ENCODE peak calls at places on chromosomes 12 and 14, in four cellular contexts. O is lower leg skin, K is left ventricle myocardium inferior, G is AG10803. M is an unnamed sample.

GRCh38 chr14:104802913-104803184 is 1.9 kb downstream of the ZBTB42 start:
- DNase-seq in K (no peak), G (no peak), O (no peak), M (no peak)

GRCh38 chr14:64340560-64341196 is 46.5 kb upstream of the ESR2 start:
- DNase-seq in O (no peak), G (no peak), K (no peak), M (no peak)

GRCh38 chr14:23481362-23481970 is 12.0 kb downstream of the NGDN start:
- DNase-seq in K (no peak), G (no peak), O (no peak), M (peak)

GRCh38 chr14:26963696-26964095 is 365.9 kb upstream of the NOVA1 start:
- DNase-seq in G (no peak), K (no peak), O (peak), M (peak)

GRCh38 chr12:6056406-6057211 is 67.9 kb downstream of the VWF start:
- DNase-seq in O (no peak), G (no peak), K (no peak), M (no peak)

GRCh38 chr12:98909749-98910148 is 264.7 kb downstream of the APAF1 start:
- DNase-seq in G (no peak), K (no peak), O (no peak), M (no peak)

GRCh38 chr12:68865399-68866154 is 57.6 kb downstream of the MDM2 start:
- DNase-seq in O (no peak), G (no peak), K (no peak), M (peak)

GRCh38 chr12:112839386-112839972 is 47.9 kb downstream of the RPH3A start:
- DNase-seq in K (no peak), G (peak), O (no peak), M (peak)

GRCh38 chr14:54653764-54654469 is 87.0 kb downstream of the SAMD4A start:
- DNase-seq in O (peak), K (peak), G (peak), M (peak)

GRCh38 chr14:104687601-104688504 is 1.6 kb upstream of the INF2 start:
- DNase-seq in K (peak), G (peak), O (no peak), M (peak)

GRCh38 chr14:87869619-87870583 is 123.1 kb downstream of the GALC start:
- DNase-seq in O (no peak), G (peak), K (no peak), M (peak)

GRCh38 chr12:64609543-64610091 is 678 bp upstream of the RASSF3 start:
- DNase-seq in G (no peak), O (no peak), K (no peak), M (peak)

GRCh38 chr12:105352940-105353635 is 22.6 kb downstream of the C12orf75 start:
- DNase-seq in G (peak), O (no peak), K (no peak), M (no peak)

GRCh38 chr14:36099619-36100018 is 76.9 kb downstream of the PTCSC3 start:
- DNase-seq in K (no peak), O (no peak), G (no peak), M (no peak)

GRCh38 chr12:14892726-14893442 is 7.2 kb upstream of the MGP start:
- DNase-seq in O (peak), K (no peak), G (no peak), M (peak)
- TF ChIP-seq CTCF in O (no peak), K (peak), G (no peak), M (peak)

GRCh38 chr12:30203981-30204380 is 420.2 kb upstream of the TMTC1 start:
- DNase-seq in K (no peak), O (no peak), G (no peak), M (no peak)

GRCh38 chr12:30202521-30203259 is 418.9 kb upstream of the TMTC1 start:
- DNase-seq in K (no peak), O (no peak), G (no peak), M (no peak)

GRCh38 chr12:30201301-30202160 is 417.8 kb upstream of the TMTC1 start:
- DNase-seq in O (no peak), K (peak), G (no peak), M (peak)

GRCh38 chr12:30197392-30198047 is 413.8 kb upstream of the TMTC1 start:
- DNase-seq in G (no peak), K (no peak), O (no peak), M (peak)

GRCh38 chr12:30200864-30201263 is 417.1 kb upstream of the TMTC1 start:
- DNase-seq in G (no peak), O (no peak), K (no peak), M (peak)
- H3K4me3 ChIP-seq in G (no peak), O (no peak), K (peak), M (peak)

GRCh38 chr14:60266021-60266937 is 17.3 kb downstream of the PPM1A start:
- DNase-seq in O (no peak), K (no peak), G (peak), M (peak)
- TF ChIP-seq CTCF in O (no peak), K (peak), G (peak), M (peak)

GRCh38 chr12:56688129-56688845 is at the start of gene PTGES3:
- DNase-seq in O (peak), G (peak), K (peak), M (peak)

GRCh38 chr12:56682323-56682722 is 5.8 kb downstream of the PTGES3 start:
- DNase-seq in O (no peak), G (no peak), K (no peak), M (no peak)

GRCh38 chr12:56687225-56688128 is 607 bp downstream of the PTGES3 start:
- DNase-seq in G (peak), K (peak), O (peak), M (peak)

GRCh38 chr12:56688846-56689113 is 696 bp upstream of the PTGES3 start:
- DNase-seq in O (no peak), K (no peak), G (no peak), M (no peak)

DNA sequence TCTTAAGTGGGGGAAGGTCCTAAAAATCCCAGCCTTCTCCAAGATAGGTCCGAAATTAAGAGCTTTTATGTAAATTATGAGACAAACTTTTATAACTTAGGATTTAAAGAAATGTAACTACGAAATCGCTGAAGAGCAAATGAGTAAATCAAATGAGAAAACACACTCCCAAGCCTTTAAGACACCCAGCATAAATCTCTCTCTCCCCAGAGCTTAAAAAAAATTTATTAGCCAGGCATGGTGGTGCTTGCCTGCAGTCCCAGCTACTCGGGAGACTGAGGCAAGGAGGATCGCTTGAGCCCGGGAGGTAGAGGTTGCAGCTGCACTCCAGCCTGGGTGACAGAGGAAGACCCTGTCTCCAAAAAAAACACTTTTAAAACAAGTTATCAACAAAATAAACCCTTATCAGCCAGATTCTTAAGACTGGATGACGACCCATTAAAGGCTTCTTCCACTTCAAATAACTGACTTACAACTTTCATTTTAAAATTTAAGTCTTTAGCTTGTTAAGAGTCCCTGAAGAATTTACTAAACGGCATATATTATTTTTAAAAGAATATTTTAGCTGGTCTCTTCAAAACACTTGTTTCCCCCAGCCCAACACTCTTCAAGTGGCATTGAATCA is 3.2 kb downstream of the PTGES3 start:
- DNase-seq in K (no peak), G (no peak), O (no peak), M (no peak)
- H3K4me3 ChIP-seq in K (peak), G (peak), O (no peak), M (peak)

DNA sequence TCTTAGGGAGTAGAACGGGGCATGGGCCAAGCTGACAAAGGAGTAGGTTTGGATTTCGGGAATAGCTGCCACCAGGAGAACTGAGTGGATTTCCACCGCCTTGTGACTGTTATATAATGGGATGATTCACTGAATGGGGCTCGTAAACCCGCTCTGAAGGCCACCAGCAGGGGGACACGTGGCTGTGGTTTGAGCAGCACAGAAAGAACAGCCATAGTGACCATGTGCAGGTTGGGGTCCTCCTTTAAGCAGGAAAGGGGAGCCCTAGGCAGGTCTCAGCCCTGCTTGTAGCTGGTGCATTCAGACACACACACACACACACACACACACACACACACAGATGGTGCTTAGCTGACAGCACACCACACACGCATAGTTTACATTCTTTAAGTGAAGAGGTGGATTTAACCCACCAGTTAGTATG is 8.6 kb upstream of the ASB2 start:
- DNase-seq in G (peak), K (peak), O (no peak), M (peak)
- TF ChIP-seq CTCF in G (peak), K (peak), O (no peak), M (peak)

GRCh38 chr14:100223332-100224171 is 15.4 kb upstream of the YY1 start:
- DNase-seq in K (no peak), O (no peak), G (no peak), M (no peak)
- H3K4me3 ChIP-seq in K (no peak), O (no peak), G (no peak), M (no peak)

M was measured in fibroblast of pulmonary artery.